ENCODE peak calls at places on chromosomes 1 and 21, in five cellular contexts. Z, V, Q, O and N are unnamed samples.

GRCh38 chr1:83815348-83815747 is 183.6 kb downstream of the TTLL7 start:
- DNase-seq in Q (no peak), O (no peak), Z (no peak), V (no peak), N (no peak)

GRCh38 chr1:14168663-14169062 is 429.8 kb upstream of the KAZN start:
- DNase-seq in V (no peak), Q (no peak), Z (no peak), O (no peak), N (no peak)

GRCh38 chr1:36384542-36385409 is 948 bp downstream of the STK40 start:
- DNase-seq in Q (peak; percentile 57), Z (no peak), O (peak; percentile 89), V (no peak), N (peak; percentile 61)

GRCh38 chr1:209641216-209642181 is 10.7 kb downstream of the LAMB3 start:
- DNase-seq in Q (no peak), Z (no peak), V (no peak), O (no peak), N (peak; percentile 34)

GRCh38 chr21:31213787-31214186 is 130.3 kb downstream of the TIAM1 start:
- DNase-seq in Q (no peak), Z (no peak), O (no peak), V (no peak), N (no peak)

GRCh38 chr1:41382531-41383090 is 21.4 kb downstream of the FOXO6 start:
- DNase-seq in O (no peak), Q (peak; percentile 22), Z (no peak), V (no peak), N (no peak)

GRCh38 chr1:13589403-13589802 is 5.8 kb downstream of the PDPN start:
- DNase-seq in Q (no peak), V (no peak), O (no peak), Z (no peak), N (no peak)

GRCh38 chr1:176942346-176942745 is 222.2 kb downstream of the ASTN1 start:
- DNase-seq in Z (no peak), V (no peak), O (no peak), Q (no peak), N (no peak)

GRCh38 chr1:172002725-172003345 is 161.5 kb downstream of the DNM3 start:
- DNase-seq in Q (peak; percentile 39), V (no peak), O (peak; percentile 37), Z (peak; percentile 28), N (peak; percentile 14)

GRCh38 chr1:72280714-72281113 is 1.6 kb downstream of the NEGR1 start:
- DNase-seq in Q (no peak), Z (no peak), V (no peak), O (no peak), N (no peak)

GRCh38 chr1:22763479-22764200 is 53.0 kb downstream of the EPHB2 start:
- DNase-seq in V (no peak), Q (no peak), O (no peak), Z (peak; percentile 25), N (no peak)

GRCh38 chr1:61332196-61332753 is 249.9 kb downstream of the NFIA start:
- DNase-seq in Q (no peak), O (no peak), Z (peak; percentile 68), V (no peak), N (no peak)

GRCh38 chr1:15168479-15168878 is 14.9 kb downstream of the TMEM51 start:
- DNase-seq in V (no peak), Q (no peak), O (no peak), Z (peak; percentile 63), N (no peak)

GRCh38 chr1:98045211-98046030 is 124.6 kb upstream of the DPYD start:
- DNase-seq in Z (no peak), V (no peak), Q (no peak), O (no peak), N (no peak)

GRCh38 chr1:193156117-193156825 is 30.1 kb downstream of the B3GALT2 start:
- DNase-seq in Q (no peak), V (no peak), Z (no peak), O (no peak), N (no peak)
- TF ChIP-seq SIN3A in Q (no peak), V (no peak), Z (no peak), O (no peak), N (no peak)

GRCh38 chr1:7457811-7458210 is 313.3 kb upstream of the VAMP3 start:
- DNase-seq in Z (no peak), Q (no peak), O (no peak), V (no peak), N (no peak)

GRCh38 chr1:7454052-7454815 is 316.9 kb upstream of the VAMP3 start:
- DNase-seq in Z (no peak), Q (no peak), V (no peak), O (no peak), N (peak; percentile 33)

GRCh38 chr1:7454895-7455784 is 316.0 kb upstream of the VAMP3 start:
- DNase-seq in Z (no peak), Q (no peak), O (no peak), V (no peak), N (no peak)

GRCh38 chr1:7456683-7457082 is 314.4 kb upstream of the VAMP3 start:
- DNase-seq in V (no peak), Q (no peak), Z (no peak), O (no peak), N (no peak)

DNA sequence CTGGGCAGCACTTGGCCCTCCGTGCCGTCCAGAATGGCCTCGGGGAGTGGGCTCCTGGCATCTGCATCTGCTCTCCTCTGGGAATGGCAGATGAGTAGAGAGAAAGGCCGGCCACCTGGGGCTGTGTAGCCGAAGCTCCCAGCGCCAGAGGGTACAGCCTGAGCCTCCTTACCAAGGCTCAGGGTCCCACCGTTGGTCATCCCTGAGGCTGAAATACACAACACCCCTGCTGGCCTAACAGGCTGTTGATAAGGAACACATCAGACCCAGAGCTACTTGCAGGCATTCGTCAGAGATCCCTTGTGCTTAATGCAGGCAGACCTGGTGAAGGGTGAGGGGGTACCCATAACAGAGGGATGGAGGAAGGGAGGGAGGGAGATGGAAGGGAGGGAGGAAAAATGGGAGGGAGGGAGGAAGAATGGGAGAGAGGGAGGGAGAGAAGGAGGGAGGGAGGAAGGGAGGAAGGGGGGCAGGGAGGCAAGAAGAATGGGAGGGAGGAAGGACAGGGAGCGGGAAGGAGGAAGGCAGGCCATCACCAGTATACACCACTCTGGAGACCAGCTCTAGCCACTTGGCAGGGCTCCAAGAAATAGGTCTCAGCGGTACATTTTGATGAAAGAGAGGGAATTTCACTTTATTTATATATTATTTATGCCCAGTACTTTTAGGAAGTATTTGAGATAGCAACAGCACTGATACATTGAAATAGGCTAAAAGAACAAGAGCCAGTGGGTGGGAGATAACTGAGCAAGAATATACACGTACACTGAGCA is 315.1 kb upstream of the VAMP3 start:
- DNase-seq in Q (no peak), O (no peak), V (no peak), Z (no peak), N (no peak)
- TF ChIP-seq SP1 in Q (no peak), O (no peak), V (no peak), Z (no peak), N (no peak)

GRCh38 chr21:46226920-46227599 is 1.5 kb downstream of the LSS start:
- DNase-seq in O (no peak), Q (no peak), Z (peak; percentile 51), V (no peak), N (no peak)
- TF ChIP-seq SIN3A in O (no peak), Q (no peak), Z (no peak), V (no peak), N (no peak)

GRCh38 chr1:201511925-201512539 is 5.1 kb upstream of the CSRP1 start:
- DNase-seq in O (peak; percentile 22), Z (peak; percentile 35), Q (no peak), V (no peak), N (no peak)
- TF ChIP-seq SP1 in O (no peak), Z (no peak), Q (no peak), V (no peak), N (no peak)

GRCh38 chr1:32470991-32471694 is 6.3 kb downstream of the ZBTB8B start:
- DNase-seq in O (no peak), V (peak; percentile 25), Q (no peak), Z (no peak), N (peak; percentile 69)

GRCh38 chr1:32468791-32469190 is 3.9 kb downstream of the ZBTB8B start:
- DNase-seq in Z (no peak), O (no peak), Q (no peak), V (no peak), N (no peak)

GRCh38 chr1:32466761-32467160 is 1.9 kb downstream of the ZBTB8B start:
- DNase-seq in Z (no peak), O (no peak), V (no peak), Q (no peak), N (no peak)

GRCh38 chr1:32471695-32472362 is 7.0 kb downstream of the ZBTB8B start:
- DNase-seq in O (no peak), Q (no peak), V (no peak), Z (no peak), N (no peak)

GRCh38 chr1:32470431-32470830 is 5.6 kb downstream of the ZBTB8B start:
- DNase-seq in Z (no peak), O (no peak), V (no peak), Q (no peak), N (no peak)
- TF ChIP-seq SIN3A in Z (no peak), O (no peak), V (no peak), Q (no peak), N (no peak)

GRCh38 chr1:207882692-207883091 is 28.2 kb downstream of the CD34 start:
- DNase-seq in O (no peak), V (no peak), Z (no peak), Q (no peak), N (no peak)

GRCh38 chr1:207883660-207884245 is 27.2 kb downstream of the CD34 start:
- DNase-seq in Q (no peak), O (no peak), Z (no peak), V (no peak), N (no peak)

GRCh38 chr1:207885129-207886032 is 25.5 kb downstream of the CD34 start:
- DNase-seq in O (peak; percentile 70), Q (peak; percentile 63), Z (no peak), V (no peak), N (peak; percentile 91)

GRCh38 chr1:207883104-207883651 is 27.7 kb downstream of the CD34 start:
- DNase-seq in Z (no peak), Q (no peak), O (no peak), V (no peak), N (no peak)

DNA sequence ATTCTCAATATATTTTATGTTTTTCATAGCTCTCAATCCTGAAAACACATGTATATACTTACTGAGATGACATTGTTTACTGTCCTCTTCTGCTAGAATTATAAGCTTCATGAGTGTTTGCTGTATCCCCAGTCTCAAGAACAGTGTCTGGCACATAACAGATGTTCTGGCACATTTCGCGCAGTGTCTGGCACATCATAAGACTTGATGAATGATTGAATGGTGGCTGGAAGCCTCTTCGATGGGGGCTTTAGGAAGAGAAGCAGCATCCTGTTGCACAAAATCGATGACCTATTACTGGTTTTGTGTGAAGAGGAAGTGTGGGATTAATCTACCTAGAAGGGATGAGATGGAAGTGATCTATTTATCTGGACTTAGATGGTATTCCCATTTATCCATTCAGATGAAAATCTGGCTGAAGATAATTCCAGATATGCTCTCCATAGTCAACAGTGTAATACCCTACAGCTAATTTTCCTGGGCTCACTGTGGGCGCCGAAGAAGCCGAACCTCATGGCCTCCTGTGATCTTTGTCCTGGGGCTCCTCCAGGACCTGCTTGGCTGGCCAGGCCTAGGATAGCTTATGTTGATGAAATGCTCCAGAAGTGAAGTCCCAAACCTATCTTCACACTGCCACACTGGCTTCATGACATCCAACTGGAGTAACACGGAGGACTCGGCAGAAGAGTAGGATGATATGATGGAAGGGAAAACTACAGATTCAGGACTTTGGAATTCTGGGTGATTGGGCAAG is 26.5 kb downstream of the CD34 start:
- DNase-seq in Z (no peak), V (no peak), Q (no peak), O (no peak), N (no peak)
- TF ChIP-seq SP1 in Z (no peak), V (no peak), Q (no peak), O (no peak), N (no peak)